ENCODE peak calls at places on chromosomes 16 and 17, in six cellular contexts. W is H54; B is H9; J is CD4-positive, alpha-beta memory T cell; S is tibial nerve; N is AG04449. L is an unnamed sample.

GRCh38 chr17:34126965-34127364 is 128.1 kb upstream of the CCL2 start:
- DNase-seq in W (no peak), B (no peak), J (no peak), S (no peak), N (no peak), L (no peak)

GRCh38 chr17:17985555-17985954 is 12.9 kb downstream of the DRC3 start:
- DNase-seq in W (no peak), B (no peak), J (no peak), S (no peak), N (no peak), L (no peak)

GRCh38 chr17:28763137-28763799 is 19.5 kb downstream of the TRAF4 start:
- DNase-seq in W (no peak), B (no peak), J (no peak), S (no peak), N (no peak), L (no peak)

GRCh38 chr17:28811594-28812135 is 30.9 kb downstream of the FAM222B start:
- DNase-seq in W (peak; percentile 21), B (no peak), J (no peak), S (no peak), N (no peak), L (peak; percentile 67)

GRCh38 chr17:60167095-60167741 is 17.4 kb downstream of the CA4 start:
- DNase-seq in W (no peak), B (no peak), J (no peak), S (no peak), N (no peak), L (no peak)

GRCh38 chr17:3029213-3029913 is 34.0 kb downstream of the OR1D5 start:
- DNase-seq in W (no peak), B (peak; percentile 24), J (no peak), S (no peak), N (no peak), L (no peak)

GRCh38 chr16:3457434-3458252 is 14.2 kb downstream of the NAA60 start:
- DNase-seq in W (peak; percentile 95), B (peak; percentile 93), J (peak; percentile 92), S (peak; percentile 67), N (no peak), L (peak; percentile 88)

GRCh38 chr16:75208861-75209505 is 2.0 kb upstream of the CTRB2 start:
- DNase-seq in W (no peak), B (no peak), J (no peak), S (no peak), N (no peak), L (no peak)

GRCh38 chr17:57601328-57601727 is 143.8 kb downstream of the CCDC182 start:
- DNase-seq in W (no peak), B (no peak), J (no peak), S (no peak), N (no peak), L (no peak)

GRCh38 chr17:20073056-20073979 is 64.2 kb downstream of the SPECC1 start:
- DNase-seq in W (peak; percentile 51), B (no peak), J (peak; percentile 23), S (peak; percentile 69), N (no peak), L (no peak)

GRCh38 chr16:78444-79145 is 570 bp downstream of the MPG start:
- DNase-seq in W (peak; percentile 72), B (no peak), J (no peak), S (no peak), N (no peak), L (peak; percentile 58)

GRCh38 chr17:32310927-32311568 is 30.9 kb downstream of the C17orf75 start:
- DNase-seq in W (no peak), B (no peak), J (no peak), S (no peak), N (no peak), L (peak; percentile 72)

GRCh38 chr17:62757518-62757951 is 50.6 kb downstream of the MARCHF10 start:
- DNase-seq in W (no peak), B (peak; percentile 28), J (no peak), S (no peak), N (no peak), L (no peak)

GRCh38 chr16:3097266-3097665 is 1.8 kb downstream of the ZSCAN10 start:
- DNase-seq in W (no peak), B (no peak), J (no peak), S (no peak), N (no peak), L (no peak)

GRCh38 chr17:41781404-41782110 is 5.0 kb downstream of the JUP start:
- DNase-seq in W (no peak), B (no peak), J (no peak), S (no peak), N (no peak), L (no peak)

GRCh38 chr17:62995377-62995885 is 29.4 kb downstream of the TANC2 start:
- DNase-seq in W (no peak), B (no peak), J (peak; percentile 2), S (no peak), N (no peak), L (peak; percentile 16)

GRCh38 chr17:77884967-77885641 is 73.4 kb upstream of the TNRC6C start:
- DNase-seq in W (no peak), B (no peak), J (no peak), S (no peak), N (no peak), L (peak; percentile 21)

GRCh38 chr17:27488263-27488662 is 32.0 kb downstream of the KSR1 start:
- DNase-seq in W (no peak), B (no peak), J (no peak), S (no peak), N (no peak), L (no peak)

GRCh38 chr16:86566601-86566965 is at the start of gene FOXC2:
- DNase-seq in W (peak; percentile 64), B (peak; percentile 92), J (no peak), S (peak; percentile 89), N (no peak), L (peak; percentile 67)

GRCh38 chr17:55134486-55135157 is 130.1 kb upstream of the HLF start:
- DNase-seq in W (no peak), B (no peak), J (no peak), S (no peak), N (no peak), L (no peak)

GRCh38 chr16:6274366-6274765 is 1058.3 kb upstream of the RBFOX1 start:
- DNase-seq in W (no peak), B (no peak), J (no peak), S (no peak), N (no peak), L (no peak)

GRCh38 chr17:27627514-27627913 is 3.5 kb upstream of the LGALS9 start:
- DNase-seq in W (no peak), B (no peak), J (no peak), S (no peak), N (no peak), L (no peak)